ENCODE peak calls at places on chromosomes 6 and 20, in four cellular contexts. J is fibroblast of mammary gland, B is Panc1, F is breast epithelium. D is an unnamed sample.

GRCh38 chr6:150175611-150176151 is 32.8 kb downstream of the PPP1R14C start:
- DNase-seq in B (no peak), J (no peak), F (no peak), D (no peak)

GRCh38 chr6:90123796-90124195 is 172.8 kb downstream of the BACH2 start:
- DNase-seq in F (no peak), B (no peak), J (peak), D (no peak)

GRCh38 chr6:90190181-90190580 is 106.5 kb downstream of the BACH2 start:
- DNase-seq in F (no peak), B (no peak), J (no peak), D (no peak)

GRCh38 chr6:15661815-15662245 is 998 bp downstream of the DTNBP1 start:
- DNase-seq in J (no peak), B (no peak), F (no peak), D (no peak)

GRCh38 chr6:41578714-41579610 is 32.8 kb downstream of the FOXP4 start:
- DNase-seq in J (no peak), F (no peak), B (no peak), D (no peak)

GRCh38 chr6:127618729-127619128 is 41.8 kb downstream of the C6orf58 start:
- DNase-seq in B (no peak), F (no peak), J (peak), D (no peak)

GRCh38 chr20:33299111-33299603 is 16.1 kb downstream of the BPIFB1 start:
- DNase-seq in J (peak), B (peak), F (peak), D (peak)

GRCh38 chr6:164276211-164276610 is 861.7 kb downstream of the QKI start:
- DNase-seq in F (no peak), B (no peak), J (no peak), D (no peak)

GRCh38 chr6:156777866-156778614 is 862 bp downstream of the ARID1B start:
- DNase-seq in B (no peak), J (peak), F (peak), D (peak)

GRCh38 chr6:37705239-37706051 is 7.8 kb upstream of the MDGA1 start:
- DNase-seq in B (no peak), J (peak), F (peak), D (peak)

GRCh38 chr6:44681782-44682181 is 294.3 kb downstream of the CDC5L start:
- DNase-seq in J (peak), F (no peak), B (no peak), D (no peak)

GRCh38 chr20:23700931-23701330 is 12.1 kb upstream of the CST4 start:
- DNase-seq in F (no peak), J (no peak), B (no peak), D (no peak)

GRCh38 chr6:154457046-154457713 is 53.3 kb downstream of the CNKSR3 start:
- DNase-seq in F (no peak), B (no peak), J (peak), D (no peak)

GRCh38 chr6:154457881-154458284 is 52.6 kb downstream of the CNKSR3 start:
- DNase-seq in F (no peak), J (no peak), B (no peak), D (no peak)

GRCh38 chr6:154460306-154461071 is 50.0 kb downstream of the CNKSR3 start:
- DNase-seq in B (no peak), F (no peak), J (peak), D (no peak)

GRCh38 chr6:154459513-154459912 is 51.0 kb downstream of the CNKSR3 start:
- DNase-seq in F (no peak), B (no peak), J (no peak), D (no peak)

DNA sequence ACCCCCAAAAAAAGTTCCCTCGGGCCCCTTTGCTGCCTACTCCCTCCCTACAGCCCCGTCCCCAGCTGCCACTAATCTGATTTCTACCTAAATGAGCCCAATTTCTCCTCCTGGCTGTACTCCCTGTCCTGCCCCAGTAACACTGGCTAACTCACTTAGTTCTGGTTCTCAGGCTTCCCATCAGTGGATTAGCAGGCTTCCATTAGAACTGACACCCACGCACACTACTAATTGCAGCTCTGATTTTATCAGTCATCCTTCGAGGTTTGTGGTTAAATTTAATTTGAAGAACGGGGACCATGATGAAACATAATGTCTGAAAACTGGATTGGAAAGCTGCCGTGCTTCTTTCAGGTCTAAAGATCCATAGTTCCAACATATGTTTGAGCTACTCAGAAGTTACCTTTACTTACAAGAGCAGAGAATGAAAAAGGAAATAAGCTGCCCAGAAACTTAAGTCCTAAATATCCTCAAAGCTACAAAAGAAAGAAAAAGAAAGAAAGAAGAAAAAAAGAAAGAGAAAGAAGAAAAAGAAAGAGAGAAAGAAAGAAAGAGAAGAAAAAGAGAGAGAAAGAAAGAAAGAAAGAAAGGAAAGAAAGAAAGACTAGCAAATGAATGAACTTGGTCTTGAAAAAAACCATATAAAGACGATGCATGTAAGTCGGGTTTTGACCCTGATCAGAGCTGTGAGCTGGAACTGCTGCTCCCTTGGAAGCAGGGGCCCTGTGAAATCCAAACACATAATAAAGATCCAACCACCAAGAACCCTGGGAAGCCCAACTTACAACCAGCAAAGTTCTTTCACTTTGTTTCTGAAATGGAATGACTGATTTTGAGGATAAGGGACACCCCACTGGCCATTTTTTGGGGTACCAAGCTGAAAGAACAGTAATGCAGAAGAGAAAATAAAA is 51.7 kb downstream of the CNKSR3 start:
- DNase-seq in F (no peak), B (no peak), J (peak), D (no peak)
- TF ChIP-seq CTCF in F (no peak), B (no peak), J (no peak), D (no peak)

DNA sequence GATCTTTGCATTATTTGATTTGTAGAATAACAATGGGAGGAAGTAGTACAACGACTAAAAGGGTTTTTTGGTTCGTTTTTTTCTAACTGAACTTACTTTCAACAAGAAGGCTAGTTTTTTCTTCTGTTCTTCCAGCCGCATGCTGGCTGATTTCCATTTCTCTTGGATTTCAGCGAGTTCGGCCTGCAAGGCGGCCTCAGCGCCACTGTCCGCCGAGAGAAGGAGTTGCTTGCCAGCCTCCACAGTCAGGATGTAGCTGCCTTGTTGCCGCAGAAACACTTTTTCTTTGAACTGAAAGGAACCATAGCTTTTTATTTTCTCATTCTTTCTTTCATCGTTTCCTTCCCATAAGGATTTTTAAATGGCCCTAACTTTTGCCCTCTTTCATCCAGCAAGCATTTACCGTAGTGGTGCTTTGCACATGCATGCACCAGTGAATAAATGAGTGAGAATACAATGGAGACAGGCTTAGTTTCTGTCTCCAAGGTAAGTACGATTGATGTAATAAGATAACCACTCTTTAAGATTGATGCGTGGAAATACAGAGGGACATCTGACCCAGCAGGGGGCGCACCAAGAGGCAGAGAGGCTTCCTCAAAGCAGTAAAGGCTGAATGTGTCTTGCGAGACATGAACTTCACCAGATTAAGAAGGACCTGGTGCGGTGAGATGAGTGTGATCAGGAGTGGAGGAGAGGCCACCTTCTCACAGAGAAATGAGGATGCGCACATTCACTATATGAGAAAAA is 398.8 kb downstream of the ESR1 start:
- DNase-seq in F (no peak), J (peak), B (no peak), D (no peak)
- TF ChIP-seq CTCF in F (no peak), J (peak), B (peak), D (peak)

DNA sequence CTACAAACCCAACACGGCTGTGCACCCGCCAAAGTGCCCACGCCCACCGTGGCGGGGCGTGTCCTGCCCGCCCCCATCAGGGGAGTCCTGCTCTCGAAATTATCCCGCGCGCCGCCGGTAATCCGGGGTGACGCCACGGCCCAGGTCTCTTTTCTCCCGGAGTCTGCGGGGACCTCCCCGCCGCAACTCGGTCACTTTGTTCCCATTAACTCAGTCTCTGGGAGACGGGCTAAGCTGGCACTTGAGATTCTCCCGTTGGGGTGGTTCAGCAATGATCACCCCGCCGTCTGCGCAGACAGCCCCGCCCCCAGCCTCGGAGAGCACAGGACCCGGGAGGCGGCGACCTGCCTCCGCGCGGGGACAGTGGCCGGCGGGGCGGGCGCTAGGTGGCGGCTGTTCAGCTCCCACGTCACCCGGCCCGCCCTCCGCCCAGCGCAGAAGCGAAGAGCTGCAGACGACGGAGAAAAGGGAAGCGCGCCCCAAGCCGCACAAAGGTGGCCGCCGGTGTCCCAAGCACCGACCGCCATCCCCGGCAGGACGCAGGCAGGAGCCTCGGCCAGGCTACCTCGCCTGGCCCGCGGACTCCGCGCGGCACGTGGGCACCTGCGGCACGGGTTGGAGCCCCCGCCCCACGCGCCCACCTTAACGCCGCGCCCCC is 31.5 kb downstream of the SF3B5 start:
- DNase-seq in F (peak), B (no peak), J (peak), D (peak)
- TF ChIP-seq CTCF in F (no peak), B (peak), J (no peak), D (no peak)

GRCh38 chr6:50816115-50816675 is 2.5 kb upstream of the TFAP2B start:
- DNase-seq in J (peak), B (peak), F (peak), D (peak)

GRCh38 chr6:50819527-50819905 is 845 bp downstream of the TFAP2B start:
- DNase-seq in J (peak), B (no peak), F (no peak), D (no peak)

GRCh38 chr6:50818673-50819072 is at the start of gene TFAP2B:
- DNase-seq in B (no peak), F (no peak), J (no peak), D (no peak)

GRCh38 chr6:50816947-50817637 is 1.6 kb upstream of the TFAP2B start:
- DNase-seq in F (no peak), B (no peak), J (no peak), D (no peak)

DNA sequence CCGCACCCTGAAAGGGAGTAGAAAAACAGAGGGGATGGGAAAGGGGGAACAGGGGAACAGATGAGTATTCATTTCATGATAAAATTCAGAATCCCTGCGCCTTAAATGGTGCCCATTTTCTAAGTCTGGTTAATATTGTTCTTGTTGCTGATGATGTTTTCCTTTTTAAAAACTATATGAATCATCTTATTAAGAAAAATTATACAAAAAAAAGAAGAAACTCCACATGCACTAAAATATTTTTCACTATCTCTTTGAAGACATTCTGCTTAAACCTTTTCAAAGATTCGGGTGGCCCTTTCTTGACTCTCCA is 1.1 kb upstream of the TFAP2B start:
- DNase-seq in F (no peak), B (no peak), J (no peak), D (no peak)
- TF ChIP-seq CTCF in F (no peak), B (no peak), J (no peak), D (no peak)

D was measured in mesothelial cell of epicardium.